ENCODE peak calls at places on chromosome 19, in ten cellular contexts. K is CD8-positive, alpha-beta T cell; T is thoracic aorta; Q is cardiac muscle cell; H is CD4-positive, CD25-positive, alpha-beta regulatory T cell; C is A549; G is right atrium auricular region; Z is SJSA1; O is SK-N-SH; F is uterus. J is an unnamed sample.
A peak's percentile ranks its signal among the peaks of the same experiment; 100 is the strongest.

GRCh38 chr19:8585894-8586750 is 8.9 kb upstream of the MYO1F start:
- DNase-seq in K (peak; percentile 65), T (no peak), Q (peak; percentile 72), H (peak; percentile 58), C (peak; percentile 61), G (no peak), Z (no peak), O (peak; percentile 59), F (no peak), J (no peak)

GRCh38 chr19:41700381-41701195 is 7.8 kb upstream of the CEACAM5 start:
- DNase-seq in K (no peak), T (no peak), Q (no peak), H (no peak), C (no peak), G (no peak), Z (no peak), O (no peak), F (no peak), J (no peak)

GRCh38 chr19:11115895-11116446 is 26.7 kb downstream of the LDLR start:
- DNase-seq in K (no peak), T (no peak), Q (no peak), H (no peak), C (no peak), G (no peak), Z (no peak), O (peak; percentile 5), F (peak; percentile 51), J (no peak)

GRCh38 chr19:16369664-16370576 is 45.3 kb downstream of the KLF2 start:
- DNase-seq in K (peak; percentile 86), T (no peak), Q (no peak), H (peak; percentile 88), C (no peak), G (no peak), Z (no peak), O (no peak), F (no peak), J (no peak)

GRCh38 chr19:1566392-1567115 is 1.6 kb downstream of the MEX3D start:
- DNase-seq in K (no peak), T (no peak), Q (peak; percentile 90), H (no peak), C (peak; percentile 69), G (peak; percentile 82), Z (peak; percentile 88), O (peak; percentile 95), F (peak; percentile 68), J (no peak)

GRCh38 chr19:51511353-51511752 is 9.8 kb upstream of the SIGLEC12 start:
- DNase-seq in K (no peak), T (no peak), Q (no peak), H (peak; percentile 1), C (peak; percentile 19), G (no peak), Z (no peak), O (peak; percentile 27), F (no peak), J (no peak)

GRCh38 chr19:1355258-1355973 is 28.3 kb upstream of the NDUFS7 start:
- DNase-seq in K (no peak), T (no peak), Q (no peak), H (no peak), C (no peak), G (no peak), Z (no peak), O (peak; percentile 56), F (peak; percentile 35), J (no peak)

GRCh38 chr19:58001895-58002369 is 688 bp downstream of the ZNF606 start:
- DNase-seq in K (peak; percentile 30), T (no peak), Q (peak; percentile 45), H (no peak), C (no peak), G (no peak), Z (no peak), O (peak; percentile 33), F (no peak), J (peak; percentile 46)

GRCh38 chr19:44851427-44851826 is 5.3 kb downstream of the NECTIN2 start:
- DNase-seq in K (no peak), T (no peak), Q (no peak), H (no peak), C (no peak), G (no peak), Z (no peak), O (no peak), F (no peak), J (no peak)
- H3K4me1 ChIP-seq in K (peaks cover 19% of the 10 kb centered on the region), T (peaks cover 25% of the 10 kb centered on the region), Q (peaks cover 20% of the 10 kb centered on the region), H (peaks cover 15% of the 10 kb centered on the region), C (peaks cover 31% of the 10 kb centered on the region), G (no peaks in the 10 kb centered on the region), Z (peaks cover 43% of the 10 kb centered on the region), O (peaks cover 19% of the 10 kb centered on the region), F (peaks cover 3% of the 10 kb centered on the region), J (peaks cover 11% of the 10 kb centered on the region)

GRCh38 chr19:15328312-15328711 is 4.0 kb downstream of the BRD4 start:
- DNase-seq in K (no peak), T (no peak), Q (peak; percentile 88), H (no peak), C (no peak), G (no peak), Z (no peak), O (no peak), F (no peak), J (no peak)

GRCh38 chr19:15323496-15324235 is 8.7 kb downstream of the BRD4 start:
- DNase-seq in K (no peak), T (no peak), Q (no peak), H (no peak), C (no peak), G (peak; percentile 67), Z (no peak), O (no peak), F (peak; percentile 38), J (no peak)

GRCh38 chr19:15320118-15320517 is 12.2 kb downstream of the BRD4 start:
- DNase-seq in K (no peak), T (no peak), Q (no peak), H (no peak), C (no peak), G (no peak), Z (no peak), O (no peak), F (no peak), J (no peak)

GRCh38 chr19:15321739-15322138 is 10.6 kb downstream of the BRD4 start:
- DNase-seq in K (no peak), T (no peak), Q (no peak), H (no peak), C (no peak), G (no peak), Z (no peak), O (no peak), F (no peak), J (no peak)

DNA sequence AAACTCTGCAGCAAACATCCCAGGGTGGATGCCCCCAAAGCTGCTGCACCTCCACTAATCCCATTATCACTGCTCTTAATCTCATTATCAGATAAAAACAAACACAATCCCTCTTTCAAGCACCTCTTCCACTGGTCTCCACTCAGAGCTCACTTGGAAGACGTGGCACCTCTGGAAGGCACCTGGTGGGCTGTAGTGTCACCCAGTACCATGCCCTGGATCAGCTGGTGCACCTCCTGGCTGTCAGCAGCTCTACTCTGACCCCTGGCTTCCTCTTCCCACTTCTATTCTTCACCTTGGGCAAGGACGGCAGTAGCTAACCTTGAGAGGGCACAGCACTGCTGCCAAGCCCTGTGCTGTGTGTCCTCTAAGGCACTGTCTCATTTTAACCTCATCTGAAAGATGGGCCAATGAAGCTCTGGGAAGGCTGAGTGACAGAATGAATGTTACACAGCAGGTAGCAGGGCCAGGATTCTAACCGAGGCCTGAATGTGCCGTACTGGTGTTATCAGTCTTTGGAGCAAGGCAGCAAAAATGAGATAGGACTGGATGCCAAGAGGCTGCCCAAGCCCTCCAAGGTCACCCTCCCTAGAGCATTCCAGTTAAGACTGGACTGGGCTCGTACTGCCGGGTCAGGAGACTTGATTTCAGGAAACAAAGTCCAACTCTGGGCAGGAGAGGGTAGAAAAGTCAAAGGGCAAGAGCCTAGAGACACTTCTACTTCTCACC is 7.4 kb downstream of the BRD4 start:
- DNase-seq in K (peak; percentile 12), T (no peak), Q (peak; percentile 32), H (no peak), C (no peak), G (no peak), Z (no peak), O (no peak), F (no peak), J (no peak)
- H3K4me1 ChIP-seq in K (peaks cover 83% of the 10 kb centered on the region), T (peaks cover 98% of the 10 kb centered on the region), Q (peaks cover 82% of the 10 kb centered on the region), H (peaks cover 91% of the 10 kb centered on the region), C (peaks cover 88% of the 10 kb centered on the region), G (no peaks in the 10 kb centered on the region), Z (peaks cover 61% of the 10 kb centered on the region), O (peaks cover 29% of the 10 kb centered on the region), F (peaks cover 10% of the 10 kb centered on the region), J (peaks cover 73% of the 10 kb centered on the region)

GRCh38 chr19:46411088-46412033 is 2.0 kb downstream of the CCDC8 start:
- DNase-seq in K (no peak), T (no peak), Q (no peak), H (no peak), C (no peak), G (no peak), Z (no peak), O (no peak), F (no peak), J (no peak)

GRCh38 chr19:46410205-46411087 is 2.9 kb downstream of the CCDC8 start:
- DNase-seq in K (no peak), T (no peak), Q (no peak), H (no peak), C (no peak), G (no peak), Z (no peak), O (no peak), F (no peak), J (no peak)

GRCh38 chr19:46412983-46413261 is 442 bp downstream of the CCDC8 start:
- DNase-seq in K (no peak), T (no peak), Q (no peak), H (no peak), C (no peak), G (no peak), Z (no peak), O (no peak), F (no peak), J (no peak)

GRCh38 chr19:46413262-46414031 is at the start of gene CCDC8:
- DNase-seq in K (no peak), T (no peak), Q (peak; percentile 99), H (no peak), C (no peak), G (peak; percentile 85), Z (peak; percentile 93), O (no peak), F (peak; percentile 95), J (no peak)

DNA sequence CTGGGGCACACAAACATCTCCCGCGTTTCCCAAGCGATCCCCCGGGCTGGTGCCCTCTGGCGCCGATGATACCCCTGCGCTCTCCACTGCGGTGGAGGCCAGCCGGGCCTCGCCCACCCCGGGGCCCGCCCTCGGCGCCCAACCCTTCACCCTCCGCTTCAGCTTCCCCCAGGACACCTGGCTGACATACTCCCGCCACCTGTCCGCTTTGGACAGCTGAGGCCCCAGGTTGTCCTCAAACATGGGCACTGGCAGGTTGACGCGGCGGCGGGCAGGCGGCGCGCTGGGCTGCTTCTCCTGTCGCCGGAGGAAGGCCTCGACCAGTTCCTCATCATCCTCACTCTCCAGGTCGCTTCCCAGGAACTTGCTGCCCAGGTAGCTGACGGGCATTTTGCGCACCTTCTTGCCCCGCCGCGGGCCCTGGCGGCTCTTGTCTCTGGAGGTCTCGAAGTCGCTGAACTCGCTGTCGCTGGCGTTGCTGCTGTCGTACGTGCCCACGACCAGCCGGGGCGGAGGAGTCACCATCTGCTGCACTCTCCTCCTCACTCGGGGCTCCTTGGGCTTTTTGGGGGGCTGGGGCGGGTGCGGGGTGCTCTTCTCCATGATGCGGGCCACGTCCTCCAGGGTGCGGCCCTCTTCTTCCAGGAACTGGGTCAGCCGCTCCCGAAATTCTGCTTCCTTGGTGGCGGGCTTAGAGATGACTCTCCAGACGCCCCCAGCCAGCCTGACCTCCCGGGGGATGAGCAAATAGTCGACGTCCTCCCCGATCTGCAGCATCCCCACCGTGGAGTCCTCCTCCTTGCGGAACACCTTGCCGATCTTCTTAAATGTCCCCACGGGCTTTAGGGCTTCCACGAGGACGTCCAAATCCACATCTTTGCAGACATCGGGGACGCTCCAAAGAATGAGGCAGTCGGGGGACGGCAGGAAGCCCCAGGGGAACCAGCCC is 1.1 kb downstream of the CCDC8 start:
- DNase-seq in K (no peak), T (no peak), Q (peak; percentile 54), H (no peak), C (no peak), G (no peak), Z (no peak), O (no peak), F (no peak), J (no peak)
- H3K4me1 ChIP-seq in K (peaks cover 10% of the 10 kb centered on the region), T (peaks cover 59% of the 10 kb centered on the region), Q (peaks cover 30% of the 10 kb centered on the region), H (peaks cover 6% of the 10 kb centered on the region), C (peaks cover 11% of the 10 kb centered on the region), G (no peaks in the 10 kb centered on the region), Z (peaks cover 33% of the 10 kb centered on the region), O (peaks cover 4% of the 10 kb centered on the region), F (no peaks in the 10 kb centered on the region), J (no peaks in the 10 kb centered on the region)

GRCh38 chr19:55112246-55112780 is 5.1 kb downstream of the PPP1R12C start:
- DNase-seq in K (no peak), T (no peak), Q (no peak), H (no peak), C (no peak), G (no peak), Z (no peak), O (peak; percentile 7), F (no peak), J (no peak)

GRCh38 chr19:55109527-55110291 is 7.7 kb downstream of the PPP1R12C start:
- DNase-seq in K (no peak), T (no peak), Q (no peak), H (no peak), C (no peak), G (no peak), Z (no peak), O (peak; percentile 39), F (peak; percentile 20), J (no peak)

GRCh38 chr19:55112781-55113569 is 4.5 kb downstream of the PPP1R12C start:
- DNase-seq in K (no peak), T (no peak), Q (no peak), H (no peak), C (no peak), G (no peak), Z (no peak), O (peak; percentile 30), F (peak; percentile 42), J (no peak)

GRCh38 chr19:55113570-55114039 is 3.8 kb downstream of the PPP1R12C start:
- DNase-seq in K (no peak), T (peak; percentile 92), Q (peak; percentile 83), H (no peak), C (peak; percentile 81), G (peak; percentile 97), Z (peak; percentile 17), O (peak; percentile 70), F (peak; percentile 96), J (no peak)

GRCh38 chr19:55111238-55111831 is 6.1 kb downstream of the PPP1R12C start:
- DNase-seq in K (no peak), T (no peak), Q (no peak), H (no peak), C (no peak), G (no peak), Z (no peak), O (peak; percentile 9), F (peak; percentile 44), J (no peak)
- H3K4me1 ChIP-seq in K (peaks cover 11% of the 10 kb centered on the region), T (peaks cover 48% of the 10 kb centered on the region), Q (peaks cover 21% of the 10 kb centered on the region), H (peaks cover 22% of the 10 kb centered on the region), C (peaks cover 24% of the 10 kb centered on the region), G (no peaks in the 10 kb centered on the region), Z (peaks cover 8% of the 10 kb centered on the region), O (peaks cover 24% of the 10 kb centered on the region), F (peaks cover 13% of the 10 kb centered on the region), J (peaks cover 7% of the 10 kb centered on the region)

J was measured in naive thymus-derived CD4-positive, alpha-beta T cell.